ENCODE peak calls at places on chromosome 1, in nine cellular contexts. One of them, this sample, is unnamed.

GRCh38 chr1:231487019-231487418 is 41.5 kb upstream of the TSNAX start:
- DNase-seq in brain microvascular endothelial cell: peak
- DNase-seq in GM12865: no peak
- DNase-seq in AG10803: peak
- DNase-seq in PC-9: no peak
- DNase-seq in choroid plexus epithelial cell: peak
- DNase-seq in esophagus squamous epithelium: no peak
- DNase-seq in IMR-90: peak
- DNase-seq in ovary: no peak
- DNase-seq in this sample: peak

GRCh38 chr1:5758000-5758858 is 234.0 kb downstream of the NPHP4 start:
- DNase-seq in brain microvascular endothelial cell: no peak
- DNase-seq in IMR-90: no peak
- DNase-seq in ovary: no peak
- DNase-seq in PC-9: no peak
- DNase-seq in AG10803: no peak
- DNase-seq in GM12865: no peak
- DNase-seq in esophagus squamous epithelium: no peak
- DNase-seq in choroid plexus epithelial cell: no peak
- DNase-seq in this sample: no peak

GRCh38 chr1:5551274-5551966 is 440.8 kb downstream of the NPHP4 start:
- DNase-seq in PC-9: no peak
- DNase-seq in brain microvascular endothelial cell: no peak
- DNase-seq in ovary: no peak
- DNase-seq in GM12865: no peak
- DNase-seq in esophagus squamous epithelium: no peak
- DNase-seq in choroid plexus epithelial cell: peak
- DNase-seq in AG10803: no peak
- DNase-seq in IMR-90: no peak
- DNase-seq in this sample: peak

GRCh38 chr1:75472971-75473603 is 137.8 kb downstream of the SLC44A5 start:
- DNase-seq in ovary: no peak
- DNase-seq in brain microvascular endothelial cell: no peak
- DNase-seq in GM12865: no peak
- DNase-seq in PC-9: no peak
- DNase-seq in esophagus squamous epithelium: no peak
- DNase-seq in AG10803: no peak
- DNase-seq in choroid plexus epithelial cell: no peak
- DNase-seq in IMR-90: no peak
- DNase-seq in this sample: peak

GRCh38 chr1:20670936-20671335 is 9.8 kb upstream of the DDOST start:
- DNase-seq in choroid plexus epithelial cell: no peak
- DNase-seq in ovary: no peak
- DNase-seq in AG10803: no peak
- DNase-seq in esophagus squamous epithelium: no peak
- DNase-seq in GM12865: no peak
- DNase-seq in brain microvascular endothelial cell: no peak
- DNase-seq in PC-9: no peak
- DNase-seq in IMR-90: no peak
- DNase-seq in this sample: no peak

GRCh38 chr1:201573923-201574322 is 35.0 kb downstream of the NAV1 start:
- DNase-seq in PC-9: no peak
- DNase-seq in brain microvascular endothelial cell: no peak
- DNase-seq in ovary: no peak
- DNase-seq in choroid plexus epithelial cell: no peak
- DNase-seq in esophagus squamous epithelium: no peak
- DNase-seq in GM12865: no peak
- DNase-seq in IMR-90: no peak
- DNase-seq in AG10803: no peak
- DNase-seq in this sample: no peak

GRCh38 chr1:25795955-25796806 is 3.8 kb upstream of the SELENON start:
- DNase-seq in IMR-90: no peak
- DNase-seq in GM12865: no peak
- DNase-seq in PC-9: no peak
- DNase-seq in choroid plexus epithelial cell: no peak
- DNase-seq in ovary: no peak
- DNase-seq in brain microvascular endothelial cell: no peak
- DNase-seq in esophagus squamous epithelium: no peak
- DNase-seq in AG10803: no peak
- DNase-seq in this sample: no peak

GRCh38 chr1:187203257-187203656 is 374.5 kb downstream of the PLA2G4A start:
- DNase-seq in ovary: no peak
- DNase-seq in choroid plexus epithelial cell: peak
- DNase-seq in IMR-90: peak
- DNase-seq in AG10803: peak
- DNase-seq in esophagus squamous epithelium: no peak
- DNase-seq in GM12865: peak
- DNase-seq in PC-9: peak
- DNase-seq in brain microvascular endothelial cell: peak
- DNase-seq in this sample: peak

GRCh38 chr1:66747500-66747899 is 4.8 kb upstream of the DYNLT5 start:
- DNase-seq in esophagus squamous epithelium: no peak
- DNase-seq in GM12865: no peak
- DNase-seq in AG10803: peak
- DNase-seq in ovary: no peak
- DNase-seq in choroid plexus epithelial cell: no peak
- DNase-seq in PC-9: no peak
- DNase-seq in brain microvascular endothelial cell: no peak
- DNase-seq in IMR-90: peak
- DNase-seq in this sample: peak

GRCh38 chr1:168767885-168768584 is 39.0 kb upstream of the DPT start:
- DNase-seq in PC-9: no peak
- DNase-seq in esophagus squamous epithelium: no peak
- DNase-seq in brain microvascular endothelial cell: peak
- DNase-seq in IMR-90: peak
- DNase-seq in choroid plexus epithelial cell: peak
- DNase-seq in AG10803: peak
- DNase-seq in GM12865: no peak
- DNase-seq in ovary: peak
- DNase-seq in this sample: peak

GRCh38 chr1:117842408-117843170 is 86.8 kb downstream of the GDAP2 start:
- DNase-seq in GM12865: peak
- DNase-seq in ovary: no peak
- DNase-seq in esophagus squamous epithelium: no peak
- DNase-seq in brain microvascular endothelial cell: peak
- DNase-seq in PC-9: no peak
- DNase-seq in IMR-90: no peak
- DNase-seq in AG10803: no peak
- DNase-seq in choroid plexus epithelial cell: peak
- DNase-seq in this sample: no peak

GRCh38 chr1:3128431-3129132 is 59.6 kb downstream of the PRDM16 start:
- DNase-seq in AG10803: no peak
- DNase-seq in PC-9: no peak
- DNase-seq in ovary: no peak
- DNase-seq in esophagus squamous epithelium: no peak
- DNase-seq in choroid plexus epithelial cell: no peak
- DNase-seq in GM12865: no peak
- DNase-seq in IMR-90: no peak
- DNase-seq in brain microvascular endothelial cell: no peak
- DNase-seq in this sample: no peak

GRCh38 chr1:75672528-75673393 is 51.7 kb upstream of the ACADM start:
- DNase-seq in AG10803: peak
- DNase-seq in IMR-90: peak
- DNase-seq in PC-9: peak
- DNase-seq in esophagus squamous epithelium: no peak
- DNase-seq in GM12865: peak
- DNase-seq in choroid plexus epithelial cell: peak
- DNase-seq in brain microvascular endothelial cell: peak
- DNase-seq in ovary: no peak
- DNase-seq in this sample: peak

GRCh38 chr1:39758556-39759435 is 12.4 kb downstream of the OXCT2 start:
- DNase-seq in brain microvascular endothelial cell: no peak
- DNase-seq in AG10803: no peak
- DNase-seq in choroid plexus epithelial cell: no peak
- DNase-seq in PC-9: no peak
- DNase-seq in esophagus squamous epithelium: no peak
- DNase-seq in GM12865: no peak
- DNase-seq in IMR-90: no peak
- DNase-seq in ovary: no peak
- DNase-seq in this sample: no peak

GRCh38 chr1:13725714-13726175 is 25.8 kb downstream of the PRDM2 start:
- DNase-seq in choroid plexus epithelial cell: peak
- DNase-seq in brain microvascular endothelial cell: peak
- DNase-seq in GM12865: peak
- DNase-seq in esophagus squamous epithelium: no peak
- DNase-seq in IMR-90: peak
- DNase-seq in PC-9: no peak
- DNase-seq in ovary: no peak
- DNase-seq in AG10803: peak
- DNase-seq in this sample: peak

GRCh38 chr1:191579019-191579418 is 579.2 kb upstream of the RGS18 start:
- DNase-seq in IMR-90: no peak
- DNase-seq in AG10803: no peak
- DNase-seq in brain microvascular endothelial cell: no peak
- DNase-seq in esophagus squamous epithelium: no peak
- DNase-seq in ovary: no peak
- DNase-seq in choroid plexus epithelial cell: no peak
- DNase-seq in GM12865: no peak
- DNase-seq in PC-9: no peak
- DNase-seq in this sample: peak

GRCh38 chr1:31364561-31365255 is 8.2 kb downstream of the FABP3 start:
- DNase-seq in brain microvascular endothelial cell: no peak
- DNase-seq in GM12865: no peak
- DNase-seq in AG10803: no peak
- DNase-seq in choroid plexus epithelial cell: no peak
- DNase-seq in PC-9: no peak
- DNase-seq in ovary: no peak
- DNase-seq in esophagus squamous epithelium: no peak
- DNase-seq in IMR-90: no peak
- DNase-seq in this sample: no peak

GRCh38 chr1:198187973-198188588 is 31.3 kb downstream of the NEK7 start:
- DNase-seq in AG10803: no peak
- DNase-seq in GM12865: no peak
- DNase-seq in choroid plexus epithelial cell: no peak
- DNase-seq in PC-9: no peak
- DNase-seq in brain microvascular endothelial cell: no peak
- DNase-seq in esophagus squamous epithelium: no peak
- DNase-seq in IMR-90: no peak
- DNase-seq in ovary: no peak
- DNase-seq in this sample: no peak

GRCh38 chr1:154182342-154183044 is 9.4 kb downstream of the TPM3 start:
- DNase-seq in PC-9: peak
- DNase-seq in esophagus squamous epithelium: peak
- DNase-seq in ovary: peak
- DNase-seq in brain microvascular endothelial cell: peak
- DNase-seq in choroid plexus epithelial cell: no peak
- DNase-seq in IMR-90: peak
- DNase-seq in AG10803: peak
- DNase-seq in GM12865: peak
- DNase-seq in this sample: peak

GRCh38 chr1:154186177-154186576 is 5.7 kb downstream of the TPM3 start:
- DNase-seq in AG10803: peak
- DNase-seq in PC-9: peak
- DNase-seq in choroid plexus epithelial cell: peak
- DNase-seq in ovary: no peak
- DNase-seq in brain microvascular endothelial cell: peak
- DNase-seq in IMR-90: peak
- DNase-seq in GM12865: peak
- DNase-seq in esophagus squamous epithelium: no peak
- DNase-seq in this sample: peak

GRCh38 chr1:154179951-154180687 is 11.8 kb downstream of the TPM3 start:
- DNase-seq in brain microvascular endothelial cell: no peak
- DNase-seq in choroid plexus epithelial cell: no peak
- DNase-seq in GM12865: peak
- DNase-seq in ovary: no peak
- DNase-seq in IMR-90: no peak
- DNase-seq in esophagus squamous epithelium: no peak
- DNase-seq in PC-9: no peak
- DNase-seq in AG10803: no peak
- DNase-seq in this sample: no peak

GRCh38 chr1:154181944-154182341 is 10.0 kb downstream of the TPM3 start:
- DNase-seq in PC-9: no peak
- DNase-seq in ovary: no peak
- DNase-seq in AG10803: no peak
- DNase-seq in IMR-90: no peak
- DNase-seq in GM12865: no peak
- DNase-seq in brain microvascular endothelial cell: no peak
- DNase-seq in choroid plexus epithelial cell: peak
- DNase-seq in esophagus squamous epithelium: no peak
- DNase-seq in this sample: no peak

GRCh38 chr1:154183045-154183968 is 8.6 kb downstream of the TPM3 start:
- DNase-seq in PC-9: peak
- DNase-seq in AG10803: peak
- DNase-seq in IMR-90: peak
- DNase-seq in choroid plexus epithelial cell: peak
- DNase-seq in GM12865: peak
- DNase-seq in ovary: peak
- DNase-seq in brain microvascular endothelial cell: peak
- DNase-seq in esophagus squamous epithelium: peak
- DNase-seq in this sample: peak
- TF ChIP-seq CTCF in PC-9: no peak
- TF ChIP-seq CTCF in AG10803: no peak
- TF ChIP-seq CTCF in IMR-90: peak
- TF ChIP-seq CTCF in choroid plexus epithelial cell: no peak
- TF ChIP-seq CTCF in GM12865: no peak
- TF ChIP-seq CTCF in ovary: peak
- TF ChIP-seq CTCF in brain microvascular endothelial cell: no peak
- TF ChIP-seq CTCF in esophagus squamous epithelium: peak
- TF ChIP-seq CTCF in this sample: no peak

DNA sequence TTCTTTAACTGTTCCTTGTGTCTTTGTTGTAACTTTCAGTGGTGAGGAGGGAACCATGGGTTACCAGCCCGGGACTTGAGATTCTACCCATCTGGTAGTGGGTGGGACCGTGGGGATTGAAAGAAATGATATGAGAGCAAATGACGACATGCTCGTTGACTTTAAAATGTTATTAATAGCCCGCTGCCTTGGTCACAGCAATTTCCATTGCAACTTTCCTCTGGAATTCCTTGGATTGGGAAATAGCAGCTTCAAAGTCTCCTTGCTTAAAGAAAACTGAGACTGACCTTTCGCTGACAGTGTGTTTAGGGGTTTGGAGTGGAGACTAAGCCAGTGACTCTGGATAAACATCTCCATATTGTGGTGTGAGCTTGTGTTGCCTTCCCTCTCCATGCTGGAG is 44.2 kb upstream of the MARK1 start:
- DNase-seq in ovary: no peak
- DNase-seq in AG10803: peak
- DNase-seq in brain microvascular endothelial cell: no peak
- DNase-seq in GM12865: no peak
- DNase-seq in esophagus squamous epithelium: no peak
- DNase-seq in PC-9: no peak
- DNase-seq in IMR-90: no peak
- DNase-seq in choroid plexus epithelial cell: no peak
- DNase-seq in this sample: peak
- H3K4me3 ChIP-seq in ovary: no peak
- H3K4me3 ChIP-seq in AG10803: no peak
- H3K4me3 ChIP-seq in brain microvascular endothelial cell: no peak
- H3K4me3 ChIP-seq in GM12865: no peak
- H3K4me3 ChIP-seq in esophagus squamous epithelium: no peak
- H3K4me3 ChIP-seq in PC-9: no peak
- H3K4me3 ChIP-seq in IMR-90: no peak
- H3K4me3 ChIP-seq in choroid plexus epithelial cell: no peak
- H3K4me3 ChIP-seq in this sample: no peak

GRCh38 chr1:209611771-209612570 is 28.5 kb downstream of the CAMK1G start:
- DNase-seq in brain microvascular endothelial cell: no peak
- DNase-seq in IMR-90: no peak
- DNase-seq in choroid plexus epithelial cell: no peak
- DNase-seq in GM12865: peak
- DNase-seq in AG10803: no peak
- DNase-seq in ovary: no peak
- DNase-seq in esophagus squamous epithelium: no peak
- DNase-seq in PC-9: no peak
- DNase-seq in this sample: no peak
- TF ChIP-seq CTCF in brain microvascular endothelial cell: peak
- TF ChIP-seq CTCF in IMR-90: no peak
- TF ChIP-seq CTCF in choroid plexus epithelial cell: no peak
- TF ChIP-seq CTCF in GM12865: peak
- TF ChIP-seq CTCF in AG10803: no peak
- TF ChIP-seq CTCF in ovary: no peak
- TF ChIP-seq CTCF in esophagus squamous epithelium: no peak
- TF ChIP-seq CTCF in PC-9: no peak
- TF ChIP-seq CTCF in this sample: no peak

GRCh38 chr1:37477198-37477931 is 3.0 kb downstream of the ZC3H12A start:
- DNase-seq in GM12865: peak
- DNase-seq in AG10803: peak
- DNase-seq in brain microvascular endothelial cell: peak
- DNase-seq in choroid plexus epithelial cell: peak
- DNase-seq in ovary: peak
- DNase-seq in IMR-90: peak
- DNase-seq in esophagus squamous epithelium: no peak
- DNase-seq in PC-9: peak
- DNase-seq in this sample: peak
- H3K4me3 ChIP-seq in GM12865: peak
- H3K4me3 ChIP-seq in AG10803: peak
- H3K4me3 ChIP-seq in brain microvascular endothelial cell: peak
- H3K4me3 ChIP-seq in choroid plexus epithelial cell: peak
- H3K4me3 ChIP-seq in ovary: peak
- H3K4me3 ChIP-seq in IMR-90: peak
- H3K4me3 ChIP-seq in esophagus squamous epithelium: peak
- H3K4me3 ChIP-seq in PC-9: peak
- H3K4me3 ChIP-seq in this sample: peak